ENCODE peak calls at places on chromosomes 3 and 15, in nine cellular contexts. P is A172; Y is GM10248; G is NCI-H1417; D is aorta; C is stimulated activated CD4-positive, alpha-beta T cell treated with anti-CD3 and anti-CD28 coated beads, Interleukin-1b, Interleukin-23, amount 100 ng/mL, for 4 hours; V is endothelial cell of umbilical vein; U is Kasumi-1; N is non-pigmented ciliary epithelial cell. H is an unnamed sample.

GRCh38 chr15:79923068-79923514 is 26.3 kb upstream of the MTHFS start:
- DNase-seq in N (no peak), Y (peak; percentile 83), C (peak; percentile 61), V (peak; percentile 49), P (peak; percentile 20), U (peak; percentile 39), G (peak; percentile 92), D (peak; percentile 87), H (peak; percentile 69)

GRCh38 chr3:82165266-82165665 is 403.8 kb upstream of the GBE1 start:
- DNase-seq in C (no peak), G (no peak), V (no peak), U (no peak), N (no peak), P (no peak), D (no peak), Y (no peak), H (no peak)

GRCh38 chr3:105862217-105862616 is 6.6 kb downstream of the CBLB start:
- DNase-seq in P (no peak), V (no peak), N (no peak), Y (peak; percentile 52), C (no peak), D (no peak), U (no peak), G (no peak), H (no peak)

GRCh38 chr15:66071160-66071559 is 182.4 kb downstream of the MEGF11 start:
- DNase-seq in D (no peak), V (no peak), N (no peak), Y (no peak), G (no peak), U (no peak), P (no peak), C (no peak), H (peak; percentile 17)

GRCh38 chr15:52505141-52505540 is 23.5 kb downstream of the MYO5A start:
- DNase-seq in U (no peak), G (no peak), D (no peak), C (no peak), Y (no peak), V (no peak), N (no peak), P (no peak), H (no peak)

GRCh38 chr3:156161172-156161571 is 40.8 kb downstream of the KCNAB1 start:
- DNase-seq in C (no peak), V (peak; percentile 42), G (peak; percentile 73), Y (no peak), N (no peak), P (peak; percentile 41), D (no peak), U (no peak), H (no peak)

GRCh38 chr3:161026612-161027217 is 78.4 kb downstream of the B3GALNT1 start:
- DNase-seq in D (no peak), U (no peak), Y (no peak), G (no peak), P (no peak), C (no peak), N (no peak), V (no peak), H (no peak)

GRCh38 chr3:165903885-165904284 is 66.7 kb upstream of the BCHE start:
- DNase-seq in G (no peak), Y (no peak), N (no peak), D (no peak), U (no peak), V (no peak), C (no peak), P (peak; percentile 53), H (peak; percentile 17)

GRCh38 chr3:188974856-188975611 is 196.7 kb upstream of the TPRG1 start:
- DNase-seq in U (peak; percentile 96), D (no peak), C (no peak), V (no peak), G (no peak), N (no peak), P (peak; percentile 37), Y (no peak), H (no peak)

GRCh38 chr15:70213779-70214178 is 116.1 kb upstream of the TLE3 start:
- DNase-seq in Y (no peak), N (no peak), P (no peak), U (no peak), D (no peak), C (no peak), V (no peak), G (no peak), H (no peak)

GRCh38 chr3:143693506-143693905 is 154.8 kb downstream of the SLC9A9 start:
- DNase-seq in N (no peak), U (no peak), Y (no peak), G (no peak), C (no peak), D (no peak), P (no peak), V (no peak), H (no peak)

GRCh38 chr3:127791221-127791913 is 30.9 kb downstream of the MGLL start:
- DNase-seq in N (no peak), P (peak; percentile 49), C (no peak), Y (peak; percentile 81), V (no peak), D (no peak), G (peak; percentile 22), U (peak; percentile 64), H (peak; percentile 50)

GRCh38 chr3:12670789-12671450 is 7.0 kb upstream of the RAF1 start:
- DNase-seq in P (no peak), G (no peak), Y (no peak), D (no peak), C (no peak), N (no peak), U (no peak), V (no peak), H (no peak)

GRCh38 chr3:46670000-46670890 is 23.2 kb downstream of the ALS2CL start:
- DNase-seq in C (no peak), Y (no peak), N (no peak), D (peak; percentile 42), P (no peak), V (no peak), U (no peak), G (no peak), H (no peak)

GRCh38 chr3:159950156-159950898 is 38.3 kb upstream of the IL12A start:
- DNase-seq in V (no peak), G (no peak), D (no peak), U (no peak), P (no peak), N (no peak), Y (peak; percentile 28), C (no peak), H (no peak)

GRCh38 chr3:16338124-16338523 is 73.1 kb downstream of the OXNAD1 start:
- DNase-seq in D (no peak), U (peak; percentile 61), C (no peak), P (no peak), G (no peak), Y (peak; percentile 48), V (no peak), N (no peak), H (no peak)

GRCh38 chr3:170768334-170768801 is 101.6 kb downstream of the RPL22L1 start:
- DNase-seq in D (no peak), Y (no peak), G (peak; percentile 15), P (peak; percentile 36), U (no peak), C (no peak), V (no peak), N (no peak), H (no peak)

GRCh38 chr3:53677406-53677805 is 168.8 kb downstream of the CHDH start:
- DNase-seq in C (no peak), Y (no peak), D (no peak), P (no peak), U (peak; percentile 42), V (no peak), G (no peak), N (no peak), H (no peak)

GRCh38 chr3:164498917-164499316 is 579.4 kb downstream of the SI start:
- DNase-seq in V (no peak), P (no peak), D (no peak), U (no peak), C (no peak), N (no peak), G (no peak), Y (no peak), H (no peak)

GRCh38 chr15:101099183-101099582 is 152.7 kb downstream of the CHSY1 start:
- DNase-seq in U (no peak), C (no peak), G (no peak), D (peak; percentile 69), P (no peak), Y (no peak), V (no peak), N (no peak), H (no peak)

GRCh38 chr15:51982013-51982769 is 10.6 kb upstream of the LEO1 start:
- DNase-seq in D (no peak), U (peak; percentile 95), V (peak; percentile 94), G (no peak), C (peak; percentile 10), P (peak; percentile 83), Y (peak; percentile 78), N (no peak), H (peak; percentile 73)

GRCh38 chr3:196636369-196637349 is 2.8 kb upstream of the NRROS start:
- DNase-seq in V (no peak), D (no peak), N (no peak), U (no peak), P (no peak), C (no peak), Y (no peak), G (no peak), H (no peak)

GRCh38 chr3:67648701-67649100 is 5.7 kb downstream of the SUCLG2 start:
- DNase-seq in N (no peak), U (no peak), C (no peak), Y (no peak), D (no peak), P (peak; percentile 9), V (no peak), G (no peak), H (no peak)

GRCh38 chr15:68195336-68196112 is 9.6 kb downstream of the CALML4 start:
- DNase-seq in Y (no peak), V (no peak), N (no peak), U (no peak), C (no peak), D (no peak), P (no peak), G (no peak), H (no peak)

H was measured in MG63.